ENCODE peak calls at places on chromosomes 13 and 19, in four cellular contexts. S, C, Y and Q are unnamed samples.

GRCh38 chr13:52845766-52846566 is 2.5 kb downstream of the PCDH8 start:
- DNase-seq in S (no peak), C (peak), Y (peak), Q (peak)

GRCh38 chr13:28140433-28141125 is 2.2 kb downstream of the PAN3 start:
- DNase-seq in S (no peak), C (peak), Y (peak), Q (no peak)

GRCh38 chr13:79406597-79406908 is 498 bp upstream of the RBM26 start:
- DNase-seq in S (no peak), C (no peak), Y (no peak), Q (no peak)

GRCh38 chr19:42274065-42274682 is 5.1 kb downstream of the CIC start:
- DNase-seq in S (no peak), C (no peak), Y (no peak), Q (no peak)

GRCh38 chr13:63389756-63390155 is 1974.1 kb upstream of the PCDH20 start:
- DNase-seq in S (no peak), C (no peak), Y (no peak), Q (no peak)

GRCh38 chr19:13782537-13782936 is 8.3 kb downstream of the C19orf53 start:
- DNase-seq in S (no peak), C (no peak), Y (no peak), Q (no peak)

GRCh38 chr13:74243637-74244526 is 109.7 kb upstream of the KLF12 start:
- DNase-seq in S (no peak), C (peak), Y (no peak), Q (no peak)

GRCh38 chr19:7657047-7657779 is 11.6 kb upstream of the RETN start:
- DNase-seq in S (no peak), C (peak), Y (peak), Q (no peak)

GRCh38 chr19:39372047-39372802 is 18.7 kb downstream of the PAF1 start:
- DNase-seq in S (no peak), C (no peak), Y (no peak), Q (no peak)

GRCh38 chr13:110640591-110641029 is 25.3 kb downstream of the NAXD start:
- DNase-seq in S (no peak), C (no peak), Y (no peak), Q (no peak)

GRCh38 chr19:11578342-11579142 is 1.1 kb upstream of the ACP5 start:
- DNase-seq in S (peak), C (no peak), Y (peak), Q (peak)

GRCh38 chr19:10052602-10053360 is 33.3 kb upstream of the SHFL start:
- DNase-seq in S (no peak), C (no peak), Y (no peak), Q (no peak)

GRCh38 chr13:47472516-47472915 is 528.6 kb downstream of the SUCLA2 start:
- DNase-seq in S (no peak), C (no peak), Y (no peak), Q (no peak)

GRCh38 chr13:100980171-100980570 is 305.6 kb upstream of the TMTC4 start:
- DNase-seq in S (no peak), C (no peak), Y (no peak), Q (no peak)

GRCh38 chr19:43501661-43502418 is 2.7 kb downstream of the PHLDB3 start:
- DNase-seq in S (no peak), C (no peak), Y (peak), Q (no peak)

GRCh38 chr19:20558571-20558970 is 7.0 kb downstream of the ZNF737 start:
- DNase-seq in S (no peak), C (no peak), Y (no peak), Q (no peak)

GRCh38 chr19:20558011-20558410 is 7.6 kb downstream of the ZNF737 start:
- DNase-seq in S (no peak), C (no peak), Y (no peak), Q (no peak)
- TF ChIP-seq CTCF in S (peak), C (no peak), Y (peak), Q (no peak)

GRCh38 chr13:96984061-96984508 is 10.2 kb downstream of the OXGR1 start:
- DNase-seq in S (no peak), C (peak), Y (peak), Q (peak)
- TF ChIP-seq CTCF in S (peak), C (peak), Y (peak), Q (no peak)

DNA sequence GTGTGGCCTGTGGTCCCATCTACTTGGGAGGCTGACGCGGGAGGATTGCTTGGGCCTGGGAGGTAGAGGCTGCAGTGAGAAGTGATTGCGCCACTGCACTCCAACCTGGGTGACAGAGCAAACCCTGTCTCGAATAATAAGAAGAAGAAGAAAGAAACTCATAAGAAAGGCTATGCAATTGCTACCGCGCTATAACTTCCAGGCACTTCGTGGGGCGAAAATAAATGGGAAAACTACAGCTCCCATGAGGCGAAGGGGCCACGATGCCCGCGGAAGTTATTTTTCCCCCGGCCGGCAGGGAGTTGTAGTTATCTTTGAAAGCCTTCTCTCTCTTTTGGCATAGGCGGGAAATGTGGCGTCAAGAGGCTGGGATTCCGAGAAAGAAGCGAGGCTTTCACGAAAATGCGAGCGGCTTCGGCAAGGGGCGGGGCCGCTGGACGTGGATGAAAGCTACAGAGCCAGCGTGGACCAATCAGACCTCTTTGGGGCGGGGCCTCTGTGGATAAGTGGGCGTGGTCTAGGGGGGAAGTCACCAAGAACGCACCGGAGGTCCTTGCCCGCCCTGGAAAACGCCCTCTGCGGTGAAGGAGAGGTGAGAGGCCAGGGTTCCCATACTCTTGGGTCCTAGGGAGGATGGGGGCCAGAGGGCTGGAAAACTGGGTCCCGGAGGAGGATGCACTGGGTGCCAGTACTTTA is at the start of gene NUCB1:
- DNase-seq in S (peak), C (peak), Y (peak), Q (peak)
- TF ChIP-seq CTCF in S (peak), C (peak), Y (peak), Q (no peak)

GRCh38 chr13:26132756-26133155 is 80.9 kb upstream of the SHISA2 start:
- DNase-seq in S (no peak), C (no peak), Y (peak), Q (no peak)
- TF ChIP-seq CTCF in S (peak), C (no peak), Y (peak), Q (no peak)

GRCh38 chr13:99354371-99354951 is 47.3 kb upstream of the GPR183 start:
- DNase-seq in S (no peak), C (peak), Y (no peak), Q (peak)
- TF ChIP-seq CTCF in S (no peak), C (no peak), Y (no peak), Q (no peak)

GRCh38 chr13:62360609-62361008 is 945.0 kb upstream of the PCDH20 start:
- DNase-seq in S (no peak), C (no peak), Y (no peak), Q (no peak)

GRCh38 chr13:62358646-62358932 is 942.9 kb upstream of the PCDH20 start:
- DNase-seq in S (no peak), C (no peak), Y (no peak), Q (no peak)

GRCh38 chr13:62356977-62357376 is 941.3 kb upstream of the PCDH20 start:
- DNase-seq in S (no peak), C (no peak), Y (no peak), Q (no peak)

GRCh38 chr13:62357887-62358645 is 942.4 kb upstream of the PCDH20 start:
- DNase-seq in S (peak), C (peak), Y (peak), Q (peak)
- TF ChIP-seq CTCF in S (peak), C (peak), Y (peak), Q (peak)